ENCODE peak calls at places on chromosomes 2 and 18, in ten cellular contexts. V is IMR-90; X is upper lobe of right lung; A is adrenal gland; T is fibroblast of lung; B is heart right ventricle; D is CD8-positive, alpha-beta T cell; C is tibial nerve; R is MM.1S; Y is A549. M is an unnamed sample.

GRCh38 chr2:23791030-23791429 is 135.9 kb downstream of the ATAD2B start:
- DNase-seq in V (peak), A (no peak), X (no peak), Y (peak), D (no peak), R (no peak), T (peak), C (no peak), B (no peak), M (peak)

GRCh38 chr2:188884552-188884951 is 89.6 kb upstream of the COL3A1 start:
- DNase-seq in V (peak), A (no peak), C (no peak), T (no peak), Y (no peak), R (no peak), X (no peak), D (no peak), B (no peak), M (peak)

GRCh38 chr2:116467243-116467642 is 1347.2 kb upstream of the DDX18 start:
- DNase-seq in A (no peak), X (no peak), B (no peak), Y (no peak), V (no peak), R (peak), C (no peak), D (no peak), T (no peak), M (no peak)

GRCh38 chr2:35501076-35501475 is 854.5 kb upstream of the CRIM1 start:
- DNase-seq in A (no peak), B (no peak), V (no peak), R (no peak), X (no peak), C (no peak), Y (no peak), D (no peak), T (peak), M (no peak)

GRCh38 chr2:241680827-241681599 is 5.6 kb downstream of the DTYMK start:
- DNase-seq in D (no peak), R (no peak), Y (peak), B (peak), A (peak), T (peak), V (peak), C (no peak), X (no peak), M (peak)

GRCh38 chr18:6566338-6566911 is 151.7 kb upstream of the L3MBTL4 start:
- DNase-seq in T (no peak), D (no peak), X (no peak), Y (no peak), C (no peak), B (no peak), R (no peak), A (no peak), V (no peak), M (no peak)

GRCh38 chr2:71385008-71385407 is 53.4 kb downstream of the ZNF638 start:
- DNase-seq in T (peak), V (peak), X (no peak), Y (no peak), R (no peak), C (no peak), D (no peak), B (no peak), A (no peak), M (no peak)

GRCh38 chr2:227595797-227596196 is 2.9 kb upstream of the SCYGR2 start:
- DNase-seq in C (no peak), A (no peak), X (no peak), V (no peak), R (no peak), B (no peak), Y (no peak), D (no peak), T (no peak), M (no peak)

GRCh38 chr18:37305084-37305483 is 260.5 kb downstream of the CELF4 start:
- DNase-seq in D (no peak), C (no peak), A (no peak), X (no peak), T (no peak), Y (no peak), V (no peak), R (no peak), B (no peak), M (no peak)

GRCh38 chr2:38474058-38474457 is 97.0 kb upstream of the ATL2 start:
- DNase-seq in C (no peak), T (no peak), D (no peak), Y (no peak), V (no peak), R (no peak), A (no peak), B (no peak), X (no peak), M (no peak)

GRCh38 chr2:199747427-199747826 is 103.6 kb downstream of the FTCDNL1 start:
- DNase-seq in C (no peak), Y (no peak), A (no peak), V (no peak), T (no peak), B (peak), D (no peak), R (no peak), X (no peak), M (no peak)

GRCh38 chr18:60007641-60008040 is 107.8 kb downstream of the PMAIP1 start:
- DNase-seq in Y (no peak), C (no peak), A (no peak), V (no peak), B (no peak), X (no peak), D (no peak), R (no peak), T (no peak), M (no peak)

GRCh38 chr18:57844319-57844718 is 41.2 kb upstream of the ATP8B1 start:
- DNase-seq in A (no peak), B (no peak), C (no peak), D (no peak), X (no peak), Y (no peak), V (no peak), T (no peak), R (no peak), M (no peak)

GRCh38 chr2:229282758-229283546 is 11.9 kb upstream of the PID1 start:
- DNase-seq in X (no peak), V (peak), Y (no peak), T (peak), A (peak), R (no peak), B (peak), C (no peak), D (no peak), M (no peak)

DNA sequence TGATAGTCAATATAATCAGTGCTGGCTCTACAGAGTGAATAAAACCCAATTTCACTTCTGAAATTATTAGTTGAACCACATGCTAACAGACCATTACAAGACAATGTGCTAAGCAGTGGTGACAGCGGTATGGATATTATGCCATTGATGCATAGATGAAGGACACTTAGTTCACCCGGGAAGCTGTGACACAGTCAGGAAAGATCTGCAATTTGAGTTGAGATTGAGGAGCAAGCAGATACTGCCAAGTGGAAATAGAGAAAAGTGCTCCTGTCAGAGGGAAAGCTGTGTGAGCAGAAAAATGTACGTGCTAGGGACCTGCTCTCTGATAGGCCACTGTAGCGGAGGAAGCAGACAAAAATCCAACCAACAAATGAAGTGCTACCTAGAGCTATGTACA is 529.5 kb upstream of the CDH2 start:
- DNase-seq in Y (no peak), T (no peak), R (no peak), D (no peak), C (no peak), A (no peak), B (no peak), V (no peak), X (no peak), M (no peak)
- TF ChIP-seq CTCF in Y (no peak), T (no peak), R (no peak), D (no peak), C (no peak), A (no peak), B (no peak), V (no peak), X (no peak), M (no peak)

GRCh38 chr2:120375251-120376020 is 29.5 kb downstream of the INHBB start:
- DNase-seq in R (no peak), Y (no peak), A (no peak), V (no peak), T (no peak), B (no peak), C (no peak), D (no peak), X (no peak), M (no peak)

GRCh38 chr2:120378605-120379004 is 32.7 kb downstream of the INHBB start:
- DNase-seq in R (no peak), V (no peak), D (no peak), B (no peak), C (no peak), T (no peak), Y (no peak), X (no peak), A (no peak), M (no peak)

GRCh38 chr2:120374821-120375220 is 28.9 kb downstream of the INHBB start:
- DNase-seq in X (no peak), Y (no peak), T (no peak), A (no peak), C (no peak), V (no peak), B (no peak), D (no peak), R (no peak), M (no peak)

GRCh38 chr2:120376101-120376500 is 30.2 kb downstream of the INHBB start:
- DNase-seq in Y (no peak), V (no peak), R (no peak), T (no peak), B (no peak), A (no peak), X (no peak), C (no peak), D (no peak), M (no peak)

DNA sequence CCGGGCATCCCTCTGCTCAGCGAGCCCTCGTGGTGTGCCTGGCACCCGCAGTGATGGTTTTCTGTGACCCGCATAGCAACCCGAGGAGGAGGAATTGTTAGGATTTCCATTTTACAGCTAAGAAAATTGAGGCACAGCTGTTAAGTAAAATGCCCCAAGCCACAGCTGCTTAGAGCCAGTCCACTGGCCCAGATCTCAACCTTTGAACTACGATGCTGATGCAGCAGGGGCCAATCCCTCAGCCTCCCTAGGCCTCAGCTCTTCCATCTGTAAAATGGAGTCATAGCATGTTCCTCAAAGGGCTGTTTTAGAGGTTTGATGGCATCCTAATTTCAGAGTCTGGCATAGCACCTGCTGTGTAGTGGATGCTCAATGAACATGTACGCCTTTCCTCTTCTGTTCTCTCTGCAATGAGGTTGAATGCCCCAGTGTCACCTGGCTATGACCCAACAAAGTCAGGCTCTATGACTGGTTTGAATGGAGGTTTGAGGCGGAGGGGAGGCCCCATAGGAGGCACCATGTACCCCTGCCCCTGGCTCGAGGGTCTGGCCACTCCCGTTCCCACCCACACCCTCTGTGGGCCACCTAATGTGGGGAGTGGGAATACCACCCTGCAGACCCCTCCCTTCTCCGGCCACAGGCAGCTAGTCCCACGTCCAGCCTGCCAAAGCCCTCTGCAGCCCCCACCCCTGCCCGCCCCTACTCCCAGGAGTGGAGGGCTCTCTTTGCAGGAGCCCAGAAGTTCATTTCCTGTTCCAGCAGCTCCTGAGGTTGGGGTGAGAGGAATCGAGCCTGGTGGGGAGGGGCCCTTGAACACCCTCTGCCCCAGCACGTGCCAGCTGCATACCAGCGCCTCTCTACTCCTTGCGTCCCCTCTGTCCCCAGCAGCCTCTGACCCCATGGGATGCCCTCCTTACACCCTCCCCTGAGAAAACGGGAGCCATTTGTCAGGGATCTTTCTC is 31.0 kb downstream of the INHBB start:
- DNase-seq in T (no peak), R (no peak), C (no peak), D (no peak), B (no peak), A (no peak), Y (no peak), V (no peak), X (no peak), M (no peak)
- H3K27ac ChIP-seq in T (no peak), R (no peak), C (no peak), D (no peak), B (no peak), A (no peak), Y (no peak), V (no peak), X (no peak), M (no peak)

GRCh38 chr18:76528477-76529432 is 33.7 kb upstream of the ZNF516 start:
- DNase-seq in R (no peak), X (no peak), Y (no peak), D (no peak), C (peak), B (peak), V (peak), A (peak), T (peak), M (peak)
- H3K4me3 ChIP-seq in R (no peak), X (peak), Y (no peak), D (peak), C (peak), B (no peak), V (peak), A (peak), T (peak), M (peak)

GRCh38 chr2:42057902-42058450 is 10.2 kb downstream of the PKDCC start:
- DNase-seq in X (no peak), V (no peak), B (no peak), Y (no peak), C (no peak), T (no peak), R (no peak), A (no peak), D (no peak), M (no peak)

GRCh38 chr2:42059261-42059898 is 11.6 kb downstream of the PKDCC start:
- DNase-seq in D (no peak), A (no peak), Y (no peak), C (no peak), X (no peak), R (no peak), T (no peak), V (no peak), B (no peak), M (no peak)

GRCh38 chr2:42060718-42061619 is 13.1 kb downstream of the PKDCC start:
- DNase-seq in V (peak), Y (no peak), T (peak), C (no peak), R (no peak), X (no peak), A (peak), B (no peak), D (no peak), M (no peak)

GRCh38 chr2:42061839-42062238 is 14.0 kb downstream of the PKDCC start:
- DNase-seq in A (no peak), R (no peak), V (no peak), C (no peak), T (no peak), D (no peak), X (no peak), Y (no peak), B (no peak), M (no peak)

GRCh38 chr2:42060028-42060427 is 12.2 kb downstream of the PKDCC start:
- DNase-seq in C (no peak), B (no peak), T (no peak), R (no peak), X (no peak), A (no peak), Y (no peak), V (no peak), D (no peak), M (no peak)
- TF ChIP-seq CTCF in C (no peak), B (peak), T (no peak), R (no peak), X (no peak), A (no peak), Y (no peak), V (no peak), D (no peak), M (peak)